ENCODE peak calls at places on chromosomes 13 and 19, in five cellular contexts. K is AG09319; Q is activated CD8-positive, alpha-beta T cell treated with anti-CD3 and anti-CD28 coated beads for 36 hours; S is fibroblast of villous mesenchyme; E is heart left ventricle. Y is an unnamed sample.

GRCh38 chr13:48746816-48747215 is 93.1 kb downstream of the CYSLTR2 start:
- DNase-seq in S (no peak), K (no peak), Q (no peak), E (no peak), Y (no peak)

GRCh38 chr13:51803422-51804294 is at the start of gene DHRS12:
- DNase-seq in K (peak; percentile 48), Q (peak; percentile 90), S (peak; percentile 84), E (peak; percentile 95), Y (peak; percentile 87)

GRCh38 chr19:9306443-9306842 is 3.2 kb downstream of the ZNF699 start:
- DNase-seq in Q (no peak), E (no peak), S (peak; percentile 73), K (no peak), Y (no peak)

GRCh38 chr13:77506874-77507273 is 28.6 kb upstream of the SCEL start:
- DNase-seq in S (no peak), Q (no peak), K (no peak), E (no peak), Y (no peak)

GRCh38 chr19:30708416-30708815 is 336.2 kb downstream of the ZNF536 start:
- DNase-seq in Q (no peak), E (no peak), K (no peak), S (no peak), Y (no peak)

GRCh38 chr19:57008432-57008831 is 111.4 kb upstream of the USP29 start:
- DNase-seq in Q (no peak), K (no peak), S (no peak), E (no peak), Y (no peak)

GRCh38 chr19:19507354-19507753 is 8.0 kb downstream of the TSSK6 start:
- DNase-seq in S (no peak), E (no peak), K (no peak), Q (no peak), Y (no peak)

GRCh38 chr13:87259479-87260083 is 411.6 kb upstream of the SLITRK5 start:
- DNase-seq in K (no peak), E (no peak), S (no peak), Q (no peak), Y (peak; percentile 47)

GRCh38 chr19:41530761-41531301 is 45.1 kb upstream of the CEACAM21 start:
- DNase-seq in K (no peak), S (no peak), E (no peak), Q (no peak), Y (no peak)

GRCh38 chr19:54188224-54188871 is 1.0 kb downstream of the MBOAT7 start:
- DNase-seq in Q (peak; percentile 76), S (peak; percentile 72), K (no peak), E (no peak), Y (no peak)

GRCh38 chr19:20077791-20078463 is at the start of gene ZNF90:
- DNase-seq in Q (peak; percentile 98), E (peak; percentile 90), K (peak; percentile 91), S (peak; percentile 94), Y (peak; percentile 91)

GRCh38 chr19:53466726-53467125 is 807 bp upstream of the ZNF813 start:
- DNase-seq in Q (no peak), E (no peak), S (no peak), K (no peak), Y (no peak)

GRCh38 chr13:47112205-47112896 is 215.5 kb upstream of the HTR2A start:
- DNase-seq in K (no peak), S (no peak), E (no peak), Q (no peak), Y (no peak)

GRCh38 chr13:61410669-61411297 is 4.9 kb downstream of the PCDH20 start:
- DNase-seq in K (no peak), E (no peak), Q (no peak), S (peak; percentile 9), Y (no peak)

GRCh38 chr19:33430674-33431277 is 57.3 kb downstream of the CEBPG start:
- DNase-seq in S (peak; percentile 61), Q (peak; percentile 79), E (peak; percentile 82), K (peak; percentile 28), Y (peak; percentile 92)

GRCh38 chr19:40614595-40615411 is 13.6 kb downstream of the LTBP4 start:
- DNase-seq in S (peak; percentile 98), E (peak; percentile 85), Q (peak; percentile 98), K (peak; percentile 94), Y (peak; percentile 83)

GRCh38 chr19:13978306-13978705 is 26.0 kb downstream of the DCAF15 start:
- DNase-seq in K (no peak), E (peak; percentile 91), Q (peak; percentile 70), S (peak; percentile 53), Y (peak; percentile 75)

GRCh38 chr13:109790071-109790470 is 3.7 kb upstream of the IRS2 start:
- DNase-seq in Q (no peak), S (peak; percentile 48), K (no peak), E (no peak), Y (no peak)

GRCh38 chr13:24747248-24748151 is 16.5 kb upstream of the RNF17 start:
- DNase-seq in K (no peak), E (no peak), Q (peak; percentile 50), S (peak; percentile 16), Y (peak; percentile 65)

GRCh38 chr13:38538412-38538811 is 148.5 kb upstream of the FREM2 start:
- DNase-seq in S (no peak), Q (no peak), K (no peak), E (no peak), Y (no peak)

GRCh38 chr13:27744861-27745260 is 47.4 kb upstream of the GSX1 start:
- DNase-seq in E (no peak), S (no peak), Q (no peak), K (no peak), Y (peak; percentile 18)

GRCh38 chr19:5955638-5955935 is 22.4 kb downstream of the RANBP3 start:
- DNase-seq in K (no peak), Q (no peak), E (peak; percentile 3), S (peak; percentile 51), Y (no peak)

GRCh38 chr19:2127758-2128157 is 23.6 kb downstream of the AP3D1 start:
- DNase-seq in Q (no peak), S (no peak), K (no peak), E (peak; percentile 82), Y (no peak)

GRCh38 chr19:53823380-53824120 is 564 bp downstream of the NLRP12 start:
- DNase-seq in E (no peak), K (no peak), Q (no peak), S (no peak), Y (no peak)

DNA sequence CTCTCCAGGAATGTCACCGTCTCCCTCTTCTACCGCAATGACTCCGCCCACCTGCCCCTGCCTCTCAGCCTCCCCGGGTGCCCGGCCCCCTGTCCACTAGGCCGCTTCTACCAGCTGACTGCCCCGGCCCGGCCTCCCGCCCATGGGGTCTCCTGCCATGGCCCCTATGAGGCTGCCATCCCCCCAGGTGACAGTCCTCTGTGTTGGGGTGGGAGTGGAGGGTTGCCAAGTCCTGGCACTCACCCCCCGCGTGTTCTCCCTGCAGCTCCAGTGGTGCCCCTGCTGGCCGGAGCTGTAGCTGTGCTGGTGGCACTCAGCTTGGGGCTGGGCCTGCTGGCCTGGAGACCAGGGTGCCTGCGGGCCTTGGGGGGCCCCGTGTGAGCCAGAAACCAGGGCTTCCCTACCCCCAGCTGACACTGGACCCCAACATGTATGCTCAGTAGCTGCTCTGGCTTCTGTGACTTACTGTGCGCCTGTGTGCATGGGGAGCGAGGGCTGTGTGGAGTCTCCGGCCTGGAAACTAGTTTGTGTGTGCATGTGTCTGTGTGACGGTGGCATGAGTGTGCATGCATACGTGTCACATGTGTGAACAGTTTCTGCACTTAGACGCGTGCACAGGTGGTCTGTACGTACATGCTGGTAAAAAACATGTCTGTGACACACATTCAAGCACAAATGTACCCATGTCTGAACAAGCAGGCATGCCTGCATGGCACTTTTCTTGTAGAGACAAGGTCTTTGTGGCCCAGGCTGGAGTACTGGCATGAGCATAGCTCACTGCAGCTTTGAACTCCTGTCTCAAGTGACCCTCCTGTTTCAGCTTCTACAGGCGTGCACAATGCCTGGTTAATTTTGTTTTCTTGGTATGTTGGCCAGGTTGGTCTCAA is 4.8 kb downstream of the ACP4 start:
- DNase-seq in Q (peak; percentile 46), E (no peak), S (no peak), K (no peak), Y (no peak)
- TF ChIP-seq CTCF in Q (peak; percentile 10), E (no peak), S (no peak), K (no peak), Y (no peak)

GRCh38 chr19:3322199-3322978 is 44.0 kb upstream of the NFIC start:
- DNase-seq in Q (no peak), K (no peak), S (no peak), E (peak; percentile 3), Y (no peak)

GRCh38 chr19:3323704-3324103 is 42.7 kb upstream of the NFIC start:
- DNase-seq in Q (no peak), K (no peak), S (no peak), E (no peak), Y (no peak)

GRCh38 chr19:3324405-3324856 is 42.0 kb upstream of the NFIC start:
- DNase-seq in S (peak; percentile 25), Q (peak; percentile 88), E (peak; percentile 78), K (no peak), Y (peak; percentile 63)

GRCh38 chr19:3321696-3322095 is 44.7 kb upstream of the NFIC start:
- DNase-seq in Q (no peak), K (no peak), E (no peak), S (no peak), Y (no peak)

GRCh38 chr19:3323026-3323425 is 43.4 kb upstream of the NFIC start:
- DNase-seq in E (no peak), K (no peak), S (no peak), Q (peak; percentile 10), Y (no peak)
- TF ChIP-seq CTCF in E (no peak), K (no peak), S (no peak), Q (no peak), Y (no peak)

GRCh38 chr13:81929988-81930387 is 1589.1 kb upstream of the SPRY2 start:
- DNase-seq in S (no peak), Q (no peak), E (no peak), K (no peak), Y (no peak)
- TF ChIP-seq CTCF in S (no peak), Q (no peak), E (peak; percentile 28), K (no peak), Y (peak; percentile 36)

GRCh38 chr19:46404039-46404883 is 9.1 kb downstream of the CCDC8 start:
- DNase-seq in E (peak; percentile 71), Q (no peak), K (no peak), S (peak; percentile 71), Y (peak; percentile 81)
- TF ChIP-seq CTCF in E (no peak), Q (no peak), K (no peak), S (no peak), Y (no peak)

GRCh38 chr19:482186-483041 is 13.9 kb upstream of the MADCAM1 start:
- DNase-seq in E (no peak), K (no peak), S (no peak), Q (no peak), Y (no peak)
- TF ChIP-seq CTCF in E (no peak), K (no peak), S (peak; percentile 14), Q (no peak), Y (no peak)

GRCh38 chr13:72805663-72806341 is 23.9 kb downstream of the PIBF1 start:
- DNase-seq in E (no peak), S (peak; percentile 37), K (no peak), Q (no peak), Y (no peak)

GRCh38 chr13:72804301-72804700 is 22.4 kb downstream of the PIBF1 start:
- DNase-seq in K (no peak), Q (no peak), E (no peak), S (no peak), Y (no peak)

GRCh38 chr13:72808917-72809500 is 27.1 kb downstream of the PIBF1 start:
- DNase-seq in Q (no peak), S (peak; percentile 27), K (no peak), E (no peak), Y (no peak)
- TF ChIP-seq CTCF in Q (peak; percentile 84), S (peak; percentile 42), K (peak; percentile 37), E (peak; percentile 76), Y (peak; percentile 87)

Y was measured in glutamatergic neuron.